ENCODE peak calls at places on chromosome 13, in ten cellular contexts. One of them, this sample, is unnamed.

GRCh38 chr13:35891973-35892441 is 239.2 kb downstream of the DCLK1 start:
- DNase-seq in effector CD4-positive, alpha-beta T cell: no peak
- DNase-seq in NCI-H1092 treated with DMSO at 0.1 percent for 48 hours: no peak
- DNase-seq in natural killer cell: no peak
- DNase-seq in T-cell: no peak
- DNase-seq in tibial artery: no peak
- DNase-seq in body of pancreas: no peak
- DNase-seq in nephron progenitor cell: no peak
- DNase-seq in T-helper 9 cell: no peak
- DNase-seq in ureter: no peak
- DNase-seq in this sample: no peak

GRCh38 chr13:20270163-20270865 is 38.2 kb upstream of the GJB6 start:
- DNase-seq in effector CD4-positive, alpha-beta T cell: no peak
- DNase-seq in NCI-H1092 treated with DMSO at 0.1 percent for 48 hours: peak; percentile 14
- DNase-seq in natural killer cell: no peak
- DNase-seq in T-cell: no peak
- DNase-seq in tibial artery: no peak
- DNase-seq in body of pancreas: no peak
- DNase-seq in nephron progenitor cell: no peak
- DNase-seq in T-helper 9 cell: no peak
- DNase-seq in ureter: no peak
- DNase-seq in this sample: no peak

GRCh38 chr13:90084684-90085290 is 1262.7 kb upstream of the MIR17HG start:
- DNase-seq in effector CD4-positive, alpha-beta T cell: no peak
- DNase-seq in NCI-H1092 treated with DMSO at 0.1 percent for 48 hours: no peak
- DNase-seq in natural killer cell: no peak
- DNase-seq in T-cell: no peak
- DNase-seq in tibial artery: no peak
- DNase-seq in body of pancreas: no peak
- DNase-seq in nephron progenitor cell: no peak
- DNase-seq in T-helper 9 cell: no peak
- DNase-seq in ureter: no peak
- DNase-seq in this sample: no peak

GRCh38 chr13:109844396-109844795 is 58.0 kb upstream of the IRS2 start:
- DNase-seq in effector CD4-positive, alpha-beta T cell: no peak
- DNase-seq in NCI-H1092 treated with DMSO at 0.1 percent for 48 hours: no peak
- DNase-seq in natural killer cell: no peak
- DNase-seq in T-cell: no peak
- DNase-seq in tibial artery: no peak
- DNase-seq in body of pancreas: peak; percentile 28
- DNase-seq in nephron progenitor cell: no peak
- DNase-seq in T-helper 9 cell: no peak
- DNase-seq in ureter: no peak
- DNase-seq in this sample: peak; percentile 86

GRCh38 chr13:95075506-95075905 is 225.7 kb downstream of the ABCC4 start:
- DNase-seq in effector CD4-positive, alpha-beta T cell: no peak
- DNase-seq in NCI-H1092 treated with DMSO at 0.1 percent for 48 hours: no peak
- DNase-seq in natural killer cell: no peak
- DNase-seq in T-cell: no peak
- DNase-seq in tibial artery: no peak
- DNase-seq in body of pancreas: no peak
- DNase-seq in nephron progenitor cell: no peak
- DNase-seq in T-helper 9 cell: no peak
- DNase-seq in ureter: no peak
- DNase-seq in this sample: no peak

GRCh38 chr13:78595819-78596700 is 7.3 kb downstream of the POU4F1 start:
- DNase-seq in effector CD4-positive, alpha-beta T cell: no peak
- DNase-seq in NCI-H1092 treated with DMSO at 0.1 percent for 48 hours: peak; percentile 80
- DNase-seq in natural killer cell: no peak
- DNase-seq in T-cell: no peak
- DNase-seq in tibial artery: no peak
- DNase-seq in body of pancreas: no peak
- DNase-seq in nephron progenitor cell: peak; percentile 75
- DNase-seq in T-helper 9 cell: no peak
- DNase-seq in ureter: no peak
- DNase-seq in this sample: no peak

GRCh38 chr13:34294483-34295129 is 476.7 kb downstream of the RFC3 start:
- DNase-seq in effector CD4-positive, alpha-beta T cell: no peak
- DNase-seq in NCI-H1092 treated with DMSO at 0.1 percent for 48 hours: peak; percentile 12
- DNase-seq in natural killer cell: no peak
- DNase-seq in T-cell: no peak
- DNase-seq in tibial artery: no peak
- DNase-seq in body of pancreas: peak; percentile 14
- DNase-seq in nephron progenitor cell: no peak
- DNase-seq in T-helper 9 cell: no peak
- DNase-seq in ureter: no peak
- DNase-seq in this sample: no peak

GRCh38 chr13:47897411-47898050 is 103.5 kb downstream of the SUCLA2 start:
- DNase-seq in effector CD4-positive, alpha-beta T cell: no peak
- DNase-seq in NCI-H1092 treated with DMSO at 0.1 percent for 48 hours: no peak
- DNase-seq in natural killer cell: no peak
- DNase-seq in T-cell: no peak
- DNase-seq in tibial artery: no peak
- DNase-seq in body of pancreas: no peak
- DNase-seq in nephron progenitor cell: no peak
- DNase-seq in T-helper 9 cell: no peak
- DNase-seq in ureter: no peak
- DNase-seq in this sample: no peak

GRCh38 chr13:25372275-25373081 is 704 bp downstream of the ATP8A2 start:
- DNase-seq in effector CD4-positive, alpha-beta T cell: no peak
- DNase-seq in NCI-H1092 treated with DMSO at 0.1 percent for 48 hours: peak; percentile 51
- DNase-seq in natural killer cell: no peak
- DNase-seq in T-cell: no peak
- DNase-seq in tibial artery: no peak
- DNase-seq in body of pancreas: no peak
- DNase-seq in nephron progenitor cell: peak; percentile 67
- DNase-seq in T-helper 9 cell: no peak
- DNase-seq in ureter: no peak
- DNase-seq in this sample: peak; percentile 19

GRCh38 chr13:22278336-22278929 is 607.6 kb downstream of the FGF9 start:
- DNase-seq in effector CD4-positive, alpha-beta T cell: peak; percentile 49
- DNase-seq in NCI-H1092 treated with DMSO at 0.1 percent for 48 hours: peak; percentile 66
- DNase-seq in natural killer cell: peak; percentile 41
- DNase-seq in T-cell: peak; percentile 50
- DNase-seq in tibial artery: no peak
- DNase-seq in body of pancreas: peak; percentile 80
- DNase-seq in nephron progenitor cell: peak; percentile 59
- DNase-seq in T-helper 9 cell: peak; percentile 64
- DNase-seq in ureter: peak; percentile 56
- DNase-seq in this sample: no peak

GRCh38 chr13:43698743-43699142 is 88.0 kb downstream of the ENOX1 start:
- DNase-seq in effector CD4-positive, alpha-beta T cell: no peak
- DNase-seq in NCI-H1092 treated with DMSO at 0.1 percent for 48 hours: no peak
- DNase-seq in natural killer cell: no peak
- DNase-seq in T-cell: no peak
- DNase-seq in tibial artery: no peak
- DNase-seq in body of pancreas: no peak
- DNase-seq in nephron progenitor cell: no peak
- DNase-seq in T-helper 9 cell: no peak
- DNase-seq in ureter: no peak
- DNase-seq in this sample: no peak

GRCh38 chr13:114248011-114248410 is 13.3 kb downstream of the CDC16 start:
- DNase-seq in effector CD4-positive, alpha-beta T cell: no peak
- DNase-seq in NCI-H1092 treated with DMSO at 0.1 percent for 48 hours: no peak
- DNase-seq in natural killer cell: no peak
- DNase-seq in T-cell: no peak
- DNase-seq in tibial artery: no peak
- DNase-seq in body of pancreas: no peak
- DNase-seq in nephron progenitor cell: no peak
- DNase-seq in T-helper 9 cell: no peak
- DNase-seq in ureter: no peak
- DNase-seq in this sample: no peak

GRCh38 chr13:63517376-63517775 is 2101.7 kb upstream of the PCDH20 start:
- DNase-seq in effector CD4-positive, alpha-beta T cell: no peak
- DNase-seq in NCI-H1092 treated with DMSO at 0.1 percent for 48 hours: peak; percentile 72
- DNase-seq in natural killer cell: no peak
- DNase-seq in T-cell: no peak
- DNase-seq in tibial artery: no peak
- DNase-seq in body of pancreas: no peak
- DNase-seq in nephron progenitor cell: no peak
- DNase-seq in T-helper 9 cell: no peak
- DNase-seq in ureter: no peak
- DNase-seq in this sample: no peak

GRCh38 chr13:33340631-33341030 is 55.1 kb upstream of the STARD13 start:
- DNase-seq in effector CD4-positive, alpha-beta T cell: no peak
- DNase-seq in NCI-H1092 treated with DMSO at 0.1 percent for 48 hours: no peak
- DNase-seq in natural killer cell: no peak
- DNase-seq in T-cell: no peak
- DNase-seq in tibial artery: no peak
- DNase-seq in body of pancreas: no peak
- DNase-seq in nephron progenitor cell: no peak
- DNase-seq in T-helper 9 cell: no peak
- DNase-seq in ureter: no peak
- DNase-seq in this sample: no peak

GRCh38 chr13:59691501-59692066 is 472.1 kb downstream of the DIAPH3 start:
- DNase-seq in effector CD4-positive, alpha-beta T cell: no peak
- DNase-seq in NCI-H1092 treated with DMSO at 0.1 percent for 48 hours: no peak
- DNase-seq in natural killer cell: no peak
- DNase-seq in T-cell: no peak
- DNase-seq in tibial artery: no peak
- DNase-seq in body of pancreas: no peak
- DNase-seq in nephron progenitor cell: no peak
- DNase-seq in T-helper 9 cell: no peak
- DNase-seq in ureter: no peak
- DNase-seq in this sample: no peak

GRCh38 chr13:80297094-80297493 is 43.8 kb downstream of the SPRY2 start:
- DNase-seq in effector CD4-positive, alpha-beta T cell: no peak
- DNase-seq in NCI-H1092 treated with DMSO at 0.1 percent for 48 hours: no peak
- DNase-seq in natural killer cell: no peak
- DNase-seq in T-cell: no peak
- DNase-seq in tibial artery: no peak
- DNase-seq in body of pancreas: no peak
- DNase-seq in nephron progenitor cell: no peak
- DNase-seq in T-helper 9 cell: no peak
- DNase-seq in ureter: no peak
- DNase-seq in this sample: no peak

GRCh38 chr13:95536629-95537241 is 15.8 kb upstream of the CLDN10 start:
- DNase-seq in effector CD4-positive, alpha-beta T cell: no peak
- DNase-seq in NCI-H1092 treated with DMSO at 0.1 percent for 48 hours: peak; percentile 41
- DNase-seq in natural killer cell: no peak
- DNase-seq in T-cell: no peak
- DNase-seq in tibial artery: no peak
- DNase-seq in body of pancreas: peak; percentile 74
- DNase-seq in nephron progenitor cell: no peak
- DNase-seq in T-helper 9 cell: no peak
- DNase-seq in ureter: no peak
- DNase-seq in this sample: no peak

GRCh38 chr13:51760592-51760991 is 43.4 kb downstream of the DHRS12 start:
- DNase-seq in effector CD4-positive, alpha-beta T cell: no peak
- DNase-seq in NCI-H1092 treated with DMSO at 0.1 percent for 48 hours: no peak
- DNase-seq in natural killer cell: no peak
- DNase-seq in T-cell: no peak
- DNase-seq in tibial artery: no peak
- DNase-seq in body of pancreas: no peak
- DNase-seq in nephron progenitor cell: no peak
- DNase-seq in T-helper 9 cell: no peak
- DNase-seq in ureter: no peak
- DNase-seq in this sample: no peak

GRCh38 chr13:44012910-44013309 is 133.2 kb downstream of the LACC1 start:
- DNase-seq in effector CD4-positive, alpha-beta T cell: no peak
- DNase-seq in NCI-H1092 treated with DMSO at 0.1 percent for 48 hours: no peak
- DNase-seq in natural killer cell: no peak
- DNase-seq in T-cell: no peak
- DNase-seq in tibial artery: no peak
- DNase-seq in body of pancreas: no peak
- DNase-seq in nephron progenitor cell: no peak
- DNase-seq in T-helper 9 cell: no peak
- DNase-seq in ureter: no peak
- DNase-seq in this sample: no peak

GRCh38 chr13:66887088-66887487 is 343.0 kb downstream of the PCDH9 start:
- DNase-seq in effector CD4-positive, alpha-beta T cell: no peak
- DNase-seq in NCI-H1092 treated with DMSO at 0.1 percent for 48 hours: peak; percentile 82
- DNase-seq in natural killer cell: no peak
- DNase-seq in T-cell: no peak
- DNase-seq in tibial artery: no peak
- DNase-seq in body of pancreas: no peak
- DNase-seq in nephron progenitor cell: no peak
- DNase-seq in T-helper 9 cell: no peak
- DNase-seq in ureter: no peak
- DNase-seq in this sample: no peak

GRCh38 chr13:39362652-39363390 is 240.2 kb downstream of the LHFPL6 start:
- DNase-seq in effector CD4-positive, alpha-beta T cell: no peak
- DNase-seq in NCI-H1092 treated with DMSO at 0.1 percent for 48 hours: no peak
- DNase-seq in natural killer cell: no peak
- DNase-seq in T-cell: no peak
- DNase-seq in tibial artery: no peak
- DNase-seq in body of pancreas: no peak
- DNase-seq in nephron progenitor cell: no peak
- DNase-seq in T-helper 9 cell: no peak
- DNase-seq in ureter: no peak
- DNase-seq in this sample: no peak

GRCh38 chr13:52846567-52847321 is 1.7 kb downstream of the PCDH8 start:
- DNase-seq in effector CD4-positive, alpha-beta T cell: no peak
- DNase-seq in NCI-H1092 treated with DMSO at 0.1 percent for 48 hours: no peak
- DNase-seq in natural killer cell: no peak
- DNase-seq in T-cell: no peak
- DNase-seq in tibial artery: no peak
- DNase-seq in body of pancreas: peak; percentile 72
- DNase-seq in nephron progenitor cell: peak; percentile 97
- DNase-seq in T-helper 9 cell: no peak
- DNase-seq in ureter: no peak
- DNase-seq in this sample: no peak

GRCh38 chr13:45216193-45216592 is 15.3 kb upstream of the KCTD4 start:
- DNase-seq in effector CD4-positive, alpha-beta T cell: no peak
- DNase-seq in NCI-H1092 treated with DMSO at 0.1 percent for 48 hours: no peak
- DNase-seq in natural killer cell: no peak
- DNase-seq in T-cell: no peak
- DNase-seq in tibial artery: no peak
- DNase-seq in body of pancreas: no peak
- DNase-seq in nephron progenitor cell: no peak
- DNase-seq in T-helper 9 cell: no peak
- DNase-seq in ureter: no peak
- DNase-seq in this sample: no peak

GRCh38 chr13:44934724-44935123 is 54.5 kb downstream of the NUFIP1 start:
- DNase-seq in effector CD4-positive, alpha-beta T cell: no peak
- DNase-seq in NCI-H1092 treated with DMSO at 0.1 percent for 48 hours: no peak
- DNase-seq in natural killer cell: no peak
- DNase-seq in T-cell: no peak
- DNase-seq in tibial artery: no peak
- DNase-seq in body of pancreas: no peak
- DNase-seq in nephron progenitor cell: no peak
- DNase-seq in T-helper 9 cell: no peak
- DNase-seq in ureter: no peak
- DNase-seq in this sample: no peak

GRCh38 chr13:98581377-98581776 is 4.5 kb upstream of the STK24 start:
- DNase-seq in effector CD4-positive, alpha-beta T cell: no peak
- DNase-seq in NCI-H1092 treated with DMSO at 0.1 percent for 48 hours: no peak
- DNase-seq in natural killer cell: no peak
- DNase-seq in T-cell: no peak
- DNase-seq in tibial artery: no peak
- DNase-seq in body of pancreas: no peak
- DNase-seq in nephron progenitor cell: no peak
- DNase-seq in T-helper 9 cell: no peak
- DNase-seq in ureter: no peak
- DNase-seq in this sample: no peak

GRCh38 chr13:26813626-26814348 is 53.2 kb upstream of the GPR12 start:
- DNase-seq in effector CD4-positive, alpha-beta T cell: no peak
- DNase-seq in NCI-H1092 treated with DMSO at 0.1 percent for 48 hours: no peak
- DNase-seq in natural killer cell: no peak
- DNase-seq in T-cell: no peak
- DNase-seq in tibial artery: no peak
- DNase-seq in body of pancreas: no peak
- DNase-seq in nephron progenitor cell: no peak
- DNase-seq in T-helper 9 cell: no peak
- DNase-seq in ureter: peak; percentile 67
- DNase-seq in this sample: no peak

GRCh38 chr13:99072356-99072755 is 94.5 kb upstream of the DOCK9 start:
- DNase-seq in effector CD4-positive, alpha-beta T cell: no peak
- DNase-seq in NCI-H1092 treated with DMSO at 0.1 percent for 48 hours: no peak
- DNase-seq in natural killer cell: no peak
- DNase-seq in T-cell: no peak
- DNase-seq in tibial artery: no peak
- DNase-seq in body of pancreas: no peak
- DNase-seq in nephron progenitor cell: no peak
- DNase-seq in T-helper 9 cell: no peak
- DNase-seq in ureter: no peak
- DNase-seq in this sample: no peak

GRCh38 chr13:113816925-113817859 is 46.7 kb downstream of the GAS6 start:
- DNase-seq in effector CD4-positive, alpha-beta T cell: peak; percentile 80
- DNase-seq in NCI-H1092 treated with DMSO at 0.1 percent for 48 hours: peak; percentile 88
- DNase-seq in natural killer cell: peak; percentile 68
- DNase-seq in T-cell: peak; percentile 84
- DNase-seq in tibial artery: peak; percentile 98
- DNase-seq in body of pancreas: peak; percentile 96
- DNase-seq in nephron progenitor cell: peak; percentile 91
- DNase-seq in T-helper 9 cell: peak; percentile 87
- DNase-seq in ureter: peak; percentile 91
- DNase-seq in this sample: peak; percentile 81

This sample was measured in DMS79.